ENCODE peak calls at places on chromosomes 4 and X, in seven cellular contexts. One of them, this sample, is unnamed.

GRCh38 chr4:138953962-138954371 is 61.6 kb upstream of the NOCT start:
- DNase-seq in CD8-positive, alpha-beta memory T cell: no peak
- DNase-seq in transverse colon: no peak
- DNase-seq in adrenal gland: peak; percentile 13
- DNase-seq in GM23248: peak; percentile 79
- DNase-seq in Karpas-422: no peak
- DNase-seq in SJSA1: peak; percentile 67
- DNase-seq in this sample: no peak

GRCh38 chr4:12884846-12885796 is 599.0 kb downstream of the RAB28 start:
- DNase-seq in CD8-positive, alpha-beta memory T cell: no peak
- DNase-seq in transverse colon: no peak
- DNase-seq in adrenal gland: no peak
- DNase-seq in GM23248: no peak
- DNase-seq in Karpas-422: no peak
- DNase-seq in SJSA1: no peak
- DNase-seq in this sample: no peak

GRCh38 chr4:162343967-162344366 is 180.2 kb upstream of the FSTL5 start:
- DNase-seq in CD8-positive, alpha-beta memory T cell: no peak
- DNase-seq in transverse colon: no peak
- DNase-seq in adrenal gland: no peak
- DNase-seq in GM23248: no peak
- DNase-seq in Karpas-422: no peak
- DNase-seq in SJSA1: no peak
- DNase-seq in this sample: no peak

GRCh38 chr4:117164338-117164737 is 79.0 kb upstream of the TRAM1L1 start:
- DNase-seq in CD8-positive, alpha-beta memory T cell: no peak
- DNase-seq in transverse colon: no peak
- DNase-seq in adrenal gland: no peak
- DNase-seq in GM23248: no peak
- DNase-seq in Karpas-422: no peak
- DNase-seq in SJSA1: no peak
- DNase-seq in this sample: no peak

GRCh38 chr4:20395160-20395773 is 143.6 kb downstream of the SLIT2 start:
- DNase-seq in CD8-positive, alpha-beta memory T cell: no peak
- DNase-seq in transverse colon: peak; percentile 44
- DNase-seq in adrenal gland: peak; percentile 53
- DNase-seq in GM23248: peak; percentile 41
- DNase-seq in Karpas-422: peak; percentile 70
- DNase-seq in SJSA1: peak; percentile 56
- DNase-seq in this sample: no peak

GRCh38 chrX:107659768-107660167 is 31.5 kb downstream of the PRPS1 start:
- DNase-seq in CD8-positive, alpha-beta memory T cell: no peak
- DNase-seq in transverse colon: no peak
- DNase-seq in adrenal gland: no peak
- DNase-seq in GM23248: peak; percentile 74
- DNase-seq in Karpas-422: peak; percentile 80
- DNase-seq in SJSA1: peak; percentile 32
- DNase-seq in this sample: no peak

GRCh38 chr4:76943129-76943620 is 6.4 kb upstream of the SEPTIN11 start:
- DNase-seq in CD8-positive, alpha-beta memory T cell: no peak
- DNase-seq in transverse colon: no peak
- DNase-seq in adrenal gland: peak; percentile 35
- DNase-seq in GM23248: peak; percentile 72
- DNase-seq in Karpas-422: no peak
- DNase-seq in SJSA1: no peak
- DNase-seq in this sample: no peak

GRCh38 chr4:7354937-7355336 is 79.8 kb downstream of the PSAPL1 start:
- DNase-seq in CD8-positive, alpha-beta memory T cell: no peak
- DNase-seq in transverse colon: no peak
- DNase-seq in adrenal gland: no peak
- DNase-seq in GM23248: peak; percentile 62
- DNase-seq in Karpas-422: no peak
- DNase-seq in SJSA1: no peak
- DNase-seq in this sample: no peak

GRCh38 chrX:153700376-153700945 is 12.7 kb downstream of the SLC6A8 start:
- DNase-seq in CD8-positive, alpha-beta memory T cell: no peak
- DNase-seq in transverse colon: no peak
- DNase-seq in adrenal gland: peak; percentile 37
- DNase-seq in GM23248: no peak
- DNase-seq in Karpas-422: no peak
- DNase-seq in SJSA1: no peak
- DNase-seq in this sample: no peak

GRCh38 chrX:48961585-48962091 is 4.2 kb upstream of the OTUD5 start:
- DNase-seq in CD8-positive, alpha-beta memory T cell: no peak
- DNase-seq in transverse colon: peak; percentile 25
- DNase-seq in adrenal gland: peak; percentile 46
- DNase-seq in GM23248: no peak
- DNase-seq in Karpas-422: peak; percentile 87
- DNase-seq in SJSA1: no peak
- DNase-seq in this sample: peak; percentile 57

GRCh38 chr4:95510877-95511276 is 37.9 kb downstream of the UNC5C start:
- DNase-seq in CD8-positive, alpha-beta memory T cell: no peak
- DNase-seq in transverse colon: no peak
- DNase-seq in adrenal gland: no peak
- DNase-seq in GM23248: no peak
- DNase-seq in Karpas-422: no peak
- DNase-seq in SJSA1: no peak
- DNase-seq in this sample: no peak

GRCh38 chr4:83108101-83108861 is 6.2 kb downstream of the PLAC8 start:
- DNase-seq in CD8-positive, alpha-beta memory T cell: no peak
- DNase-seq in transverse colon: peak; percentile 11
- DNase-seq in adrenal gland: no peak
- DNase-seq in GM23248: no peak
- DNase-seq in Karpas-422: no peak
- DNase-seq in SJSA1: no peak
- DNase-seq in this sample: no peak

GRCh38 chr4:8664976-8665375 is 72.4 kb downstream of the CPZ start:
- DNase-seq in CD8-positive, alpha-beta memory T cell: no peak
- DNase-seq in transverse colon: no peak
- DNase-seq in adrenal gland: no peak
- DNase-seq in GM23248: no peak
- DNase-seq in Karpas-422: no peak
- DNase-seq in SJSA1: no peak
- DNase-seq in this sample: no peak

GRCh38 chr4:8662776-8663175 is 70.2 kb downstream of the CPZ start:
- DNase-seq in CD8-positive, alpha-beta memory T cell: no peak
- DNase-seq in transverse colon: no peak
- DNase-seq in adrenal gland: no peak
- DNase-seq in GM23248: no peak
- DNase-seq in Karpas-422: no peak
- DNase-seq in SJSA1: no peak
- DNase-seq in this sample: no peak

GRCh38 chr4:8666581-8666980 is 74.0 kb downstream of the CPZ start:
- DNase-seq in CD8-positive, alpha-beta memory T cell: no peak
- DNase-seq in transverse colon: no peak
- DNase-seq in adrenal gland: no peak
- DNase-seq in GM23248: no peak
- DNase-seq in Karpas-422: no peak
- DNase-seq in SJSA1: no peak
- DNase-seq in this sample: no peak

GRCh38 chr4:8665406-8666360 is 73.1 kb downstream of the CPZ start:
- DNase-seq in CD8-positive, alpha-beta memory T cell: no peak
- DNase-seq in transverse colon: no peak
- DNase-seq in adrenal gland: no peak
- DNase-seq in GM23248: peak; percentile 26
- DNase-seq in Karpas-422: no peak
- DNase-seq in SJSA1: no peak
- DNase-seq in this sample: no peak

GRCh38 chr4:8664031-8664805 is 71.7 kb downstream of the CPZ start:
- DNase-seq in CD8-positive, alpha-beta memory T cell: no peak
- DNase-seq in transverse colon: no peak
- DNase-seq in adrenal gland: no peak
- DNase-seq in GM23248: no peak
- DNase-seq in Karpas-422: no peak
- DNase-seq in SJSA1: no peak
- DNase-seq in this sample: no peak
- H3K4me1 ChIP-seq in CD8-positive, alpha-beta memory T cell: no peaks in the 10 kb centered on the region
- H3K4me1 ChIP-seq in transverse colon: no peaks in the 10 kb centered on the region
- H3K4me1 ChIP-seq in adrenal gland: no peaks in the 10 kb centered on the region
- H3K4me1 ChIP-seq in GM23248: no peaks in the 10 kb centered on the region
- H3K4me1 ChIP-seq in Karpas-422: no peaks in the 10 kb centered on the region
- H3K4me1 ChIP-seq in SJSA1: no peaks in the 10 kb centered on the region
- H3K4me1 ChIP-seq in this sample: no peaks in the 10 kb centered on the region

DNA sequence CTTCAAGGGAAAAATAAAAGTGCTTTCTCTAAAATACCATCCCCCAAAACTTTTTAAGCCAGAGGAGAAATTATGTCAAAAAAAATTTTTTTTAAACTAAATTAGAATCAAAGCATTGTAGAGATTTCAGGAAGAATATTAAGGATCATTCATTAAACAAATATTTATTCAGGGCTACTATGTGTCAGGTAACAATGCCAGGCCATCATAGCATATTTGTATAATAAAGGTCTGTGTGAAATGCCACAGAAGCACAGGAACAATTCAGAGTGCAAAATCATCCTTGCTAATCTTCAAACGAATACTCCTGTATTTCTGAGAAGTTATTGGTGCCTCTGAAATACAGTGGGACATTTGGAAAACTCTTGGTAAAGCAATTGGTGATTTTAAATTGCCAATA is 2.0 kb downstream of the CCDC160 start:
- DNase-seq in CD8-positive, alpha-beta memory T cell: no peak
- DNase-seq in transverse colon: no peak
- DNase-seq in adrenal gland: no peak
- DNase-seq in GM23248: no peak
- DNase-seq in Karpas-422: no peak
- DNase-seq in SJSA1: no peak
- DNase-seq in this sample: no peak
- H3K4me3 ChIP-seq in CD8-positive, alpha-beta memory T cell: no peak overlapping the region
- H3K4me3 ChIP-seq in transverse colon: no peak overlapping the region
- H3K4me3 ChIP-seq in adrenal gland: no peak overlapping the region
- H3K4me3 ChIP-seq in GM23248: no peak overlapping the region
- H3K4me3 ChIP-seq in Karpas-422: no peak overlapping the region
- H3K4me3 ChIP-seq in SJSA1: no peak overlapping the region
- H3K4me3 ChIP-seq in this sample: no peak overlapping the region

GRCh38 chr4:16725252-16725651 is 173.2 kb downstream of the LDB2 start:
- DNase-seq in CD8-positive, alpha-beta memory T cell: no peak
- DNase-seq in transverse colon: no peak
- DNase-seq in adrenal gland: no peak
- DNase-seq in GM23248: no peak
- DNase-seq in Karpas-422: no peak
- DNase-seq in SJSA1: no peak
- DNase-seq in this sample: no peak

GRCh38 chr4:16717266-16717970 is 181.0 kb downstream of the LDB2 start:
- DNase-seq in CD8-positive, alpha-beta memory T cell: no peak
- DNase-seq in transverse colon: no peak
- DNase-seq in adrenal gland: no peak
- DNase-seq in GM23248: peak; percentile 64
- DNase-seq in Karpas-422: no peak
- DNase-seq in SJSA1: no peak
- DNase-seq in this sample: no peak

GRCh38 chr4:16727218-16727617 is 171.2 kb downstream of the LDB2 start:
- DNase-seq in CD8-positive, alpha-beta memory T cell: no peak
- DNase-seq in transverse colon: no peak
- DNase-seq in adrenal gland: no peak
- DNase-seq in GM23248: no peak
- DNase-seq in Karpas-422: no peak
- DNase-seq in SJSA1: no peak
- DNase-seq in this sample: no peak

GRCh38 chr4:16722386-16722785 is 176.1 kb downstream of the LDB2 start:
- DNase-seq in CD8-positive, alpha-beta memory T cell: no peak
- DNase-seq in transverse colon: no peak
- DNase-seq in adrenal gland: no peak
- DNase-seq in GM23248: peak; percentile 44
- DNase-seq in Karpas-422: no peak
- DNase-seq in SJSA1: peak; percentile 26
- DNase-seq in this sample: no peak

GRCh38 chr4:16721618-16722291 is 176.7 kb downstream of the LDB2 start:
- DNase-seq in CD8-positive, alpha-beta memory T cell: no peak
- DNase-seq in transverse colon: no peak
- DNase-seq in adrenal gland: peak; percentile 21
- DNase-seq in GM23248: peak; percentile 73
- DNase-seq in Karpas-422: no peak
- DNase-seq in SJSA1: peak; percentile 65
- DNase-seq in this sample: no peak
- H3K27ac ChIP-seq in CD8-positive, alpha-beta memory T cell: no peak overlapping the region
- H3K27ac ChIP-seq in transverse colon: no peak overlapping the region
- H3K27ac ChIP-seq in adrenal gland: peak overlapping the region; percentile 53
- H3K27ac ChIP-seq in GM23248: peak overlapping the region; percentile 35
- H3K27ac ChIP-seq in Karpas-422: no peak overlapping the region
- H3K27ac ChIP-seq in SJSA1: peak overlapping the region; percentile 7
- H3K27ac ChIP-seq in this sample: no peak overlapping the region

GRCh38 chr4:1242506-1243450 is 6.2 kb downstream of the CTBP1 start:
- DNase-seq in CD8-positive, alpha-beta memory T cell: peak; percentile 40
- DNase-seq in transverse colon: peak; percentile 4
- DNase-seq in adrenal gland: no peak
- DNase-seq in GM23248: no peak
- DNase-seq in Karpas-422: no peak
- DNase-seq in SJSA1: no peak
- DNase-seq in this sample: no peak
- H3K4me1 ChIP-seq in CD8-positive, alpha-beta memory T cell: peaks cover 40% of the 10 kb centered on the region
- H3K4me1 ChIP-seq in transverse colon: peaks cover 63% of the 10 kb centered on the region
- H3K4me1 ChIP-seq in adrenal gland: peaks cover 59% of the 10 kb centered on the region
- H3K4me1 ChIP-seq in GM23248: peaks cover 13% of the 10 kb centered on the region
- H3K4me1 ChIP-seq in Karpas-422: peaks cover 16% of the 10 kb centered on the region
- H3K4me1 ChIP-seq in SJSA1: peaks cover 7% of the 10 kb centered on the region
- H3K4me1 ChIP-seq in this sample: peaks cover 45% of the 10 kb centered on the region

DNA sequence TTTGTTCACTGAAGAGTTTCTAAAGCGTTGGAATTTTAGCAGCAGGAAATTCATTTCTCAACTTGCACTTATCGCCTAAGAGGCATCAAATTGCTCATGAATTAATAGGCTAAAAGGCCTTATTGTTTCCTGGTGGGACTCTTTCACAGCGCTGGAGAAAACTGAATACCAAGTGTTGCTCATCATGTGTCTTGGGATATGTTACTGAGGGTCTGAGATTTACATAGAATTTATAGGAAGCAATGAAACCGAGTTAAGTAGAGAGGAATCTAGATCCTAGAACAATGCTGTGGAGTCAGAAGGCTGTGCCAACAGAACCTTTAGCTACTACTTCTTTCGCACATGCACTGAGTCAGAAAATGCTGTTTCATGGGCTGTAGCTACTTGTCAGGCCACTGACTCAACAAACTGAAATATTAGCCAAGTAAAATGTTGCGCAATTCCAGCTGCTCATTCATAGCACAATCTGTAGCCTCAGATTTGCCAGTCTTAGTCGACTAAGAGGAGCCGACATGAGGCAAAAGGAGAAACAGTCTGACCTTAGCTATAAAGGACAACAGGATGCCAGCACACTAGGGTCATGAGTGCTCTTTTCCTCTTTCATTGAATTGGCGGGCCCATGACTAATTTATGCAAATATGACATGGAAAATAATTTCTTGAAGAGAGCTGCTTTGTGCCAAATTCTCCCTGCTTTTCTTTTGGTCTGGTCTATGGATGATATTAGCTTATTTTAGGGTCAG is 35.9 kb upstream of the CXCL8 start:
- DNase-seq in CD8-positive, alpha-beta memory T cell: no peak
- DNase-seq in transverse colon: peak; percentile 27
- DNase-seq in adrenal gland: peak; percentile 88
- DNase-seq in GM23248: peak; percentile 100
- DNase-seq in Karpas-422: no peak
- DNase-seq in SJSA1: peak; percentile 92
- DNase-seq in this sample: no peak
- H3K4me3 ChIP-seq in CD8-positive, alpha-beta memory T cell: no peak overlapping the region
- H3K4me3 ChIP-seq in transverse colon: no peak overlapping the region
- H3K4me3 ChIP-seq in adrenal gland: no peak overlapping the region
- H3K4me3 ChIP-seq in GM23248: peak overlapping the region; percentile 13
- H3K4me3 ChIP-seq in Karpas-422: no peak overlapping the region
- H3K4me3 ChIP-seq in SJSA1: no peak overlapping the region
- H3K4me3 ChIP-seq in this sample: no peak overlapping the region

This sample was measured in Peyer's patch.